ENCODE peak calls at places on chromosome 5, in six cellular contexts. M is neuronal stem cell, Q is IMR-90, J is H9, L is H1, C is mesenchymal stem cell. X is an unnamed sample.

GRCh38 chr5:33743089-33743488 is 148.7 kb downstream of the ADAMTS12 start:
- DNase-seq in J (no peak), L (no peak), C (no peak), M (no peak), Q (no peak), X (no peak)

GRCh38 chr5:68217476-68217984 is 2.0 kb downstream of the PIK3R1 start:
- DNase-seq in J (no peak), C (peak; percentile 24), Q (peak; percentile 11), L (no peak), M (no peak), X (no peak)

GRCh38 chr5:32711693-32712462 is 757 bp downstream of the NPR3 start:
- DNase-seq in C (peak; percentile 43), L (no peak), J (peak; percentile 51), Q (peak; percentile 49), M (peak; percentile 32), X (peak; percentile 42)

GRCh38 chr5:150590979-150591411 is 49.5 kb upstream of the SYNPO start:
- DNase-seq in J (no peak), M (peak; percentile 23), Q (no peak), L (no peak), C (no peak), X (peak; percentile 86)

GRCh38 chr5:78537821-78538220 is 110.8 kb downstream of the LHFPL2 start:
- DNase-seq in C (peak; percentile 68), M (no peak), Q (peak; percentile 68), J (no peak), L (no peak), X (peak; percentile 71)

GRCh38 chr5:134289509-134290113 is 63.7 kb upstream of the PPP2CA start:
- DNase-seq in C (peak; percentile 86), M (peak; percentile 53), L (peak; percentile 46), J (peak; percentile 65), Q (peak; percentile 83), X (peak; percentile 89)

GRCh38 chr5:57327934-57328333 is 154.1 kb downstream of the GPBP1 start:
- DNase-seq in M (no peak), L (no peak), Q (peak; percentile 33), C (no peak), J (no peak), X (peak; percentile 30)

GRCh38 chr5:60578295-60578694 is 121.7 kb downstream of the DEPDC1B start:
- DNase-seq in J (no peak), M (no peak), L (no peak), C (no peak), Q (no peak), X (peak; percentile 25)

GRCh38 chr5:153629027-153629426 is 138.6 kb downstream of the GRIA1 start:
- DNase-seq in M (peak; percentile 31), L (peak; percentile 60), J (peak; percentile 75), C (peak; percentile 99), Q (peak; percentile 97), X (peak; percentile 98)

GRCh38 chr5:72749362-72749997 is 67.0 kb upstream of the TNPO1 start:
- DNase-seq in L (no peak), Q (no peak), C (no peak), M (no peak), J (peak; percentile 31), X (peak; percentile 4)

GRCh38 chr5:111603446-111603827 is 91.1 kb upstream of the STARD4 start:
- DNase-seq in J (no peak), C (peak; percentile 60), L (no peak), M (no peak), Q (peak; percentile 43), X (no peak)

GRCh38 chr5:132225165-132226032 is 2.3 kb downstream of the P4HA2 start:
- DNase-seq in M (no peak), J (peak; percentile 17), L (no peak), Q (peak; percentile 79), C (peak; percentile 81), X (no peak)

GRCh38 chr5:94932259-94932658 is 313.8 kb downstream of the SLF1 start:
- DNase-seq in C (no peak), M (no peak), J (no peak), L (no peak), Q (no peak), X (no peak)

GRCh38 chr5:103466494-103466893 is 96.1 kb downstream of the NUDT12 start:
- DNase-seq in M (no peak), J (no peak), C (no peak), L (no peak), Q (peak; percentile 62), X (no peak)

GRCh38 chr5:17304282-17304681 is 86.9 kb downstream of the BASP1 start:
- DNase-seq in M (no peak), C (peak; percentile 80), J (no peak), L (no peak), Q (peak; percentile 33), X (no peak)

GRCh38 chr5:17305024-17305423 is 87.6 kb downstream of the BASP1 start:
- DNase-seq in C (peak; percentile 77), L (no peak), M (no peak), Q (peak; percentile 76), J (no peak), X (no peak)

GRCh38 chr5:17308326-17309065 is 91.1 kb downstream of the BASP1 start:
- DNase-seq in M (no peak), C (peak; percentile 14), Q (no peak), L (no peak), J (no peak), X (no peak)

GRCh38 chr5:17305964-17306725 is 88.7 kb downstream of the BASP1 start:
- DNase-seq in L (no peak), Q (peak; percentile 84), J (peak; percentile 40), M (no peak), C (peak; percentile 87), X (peak; percentile 47)

GRCh38 chr5:17306726-17307091 is 89.3 kb downstream of the BASP1 start:
- DNase-seq in L (no peak), Q (no peak), M (no peak), C (no peak), J (no peak), X (no peak)
- H3K18ac ChIP-seq in L (no peak overlapping the region), Q (peak overlapping the region; percentile 90), M (no peak overlapping the region), C (peak overlapping the region; percentile 67), J (no peak overlapping the region), X (no peak overlapping the region)

DNA sequence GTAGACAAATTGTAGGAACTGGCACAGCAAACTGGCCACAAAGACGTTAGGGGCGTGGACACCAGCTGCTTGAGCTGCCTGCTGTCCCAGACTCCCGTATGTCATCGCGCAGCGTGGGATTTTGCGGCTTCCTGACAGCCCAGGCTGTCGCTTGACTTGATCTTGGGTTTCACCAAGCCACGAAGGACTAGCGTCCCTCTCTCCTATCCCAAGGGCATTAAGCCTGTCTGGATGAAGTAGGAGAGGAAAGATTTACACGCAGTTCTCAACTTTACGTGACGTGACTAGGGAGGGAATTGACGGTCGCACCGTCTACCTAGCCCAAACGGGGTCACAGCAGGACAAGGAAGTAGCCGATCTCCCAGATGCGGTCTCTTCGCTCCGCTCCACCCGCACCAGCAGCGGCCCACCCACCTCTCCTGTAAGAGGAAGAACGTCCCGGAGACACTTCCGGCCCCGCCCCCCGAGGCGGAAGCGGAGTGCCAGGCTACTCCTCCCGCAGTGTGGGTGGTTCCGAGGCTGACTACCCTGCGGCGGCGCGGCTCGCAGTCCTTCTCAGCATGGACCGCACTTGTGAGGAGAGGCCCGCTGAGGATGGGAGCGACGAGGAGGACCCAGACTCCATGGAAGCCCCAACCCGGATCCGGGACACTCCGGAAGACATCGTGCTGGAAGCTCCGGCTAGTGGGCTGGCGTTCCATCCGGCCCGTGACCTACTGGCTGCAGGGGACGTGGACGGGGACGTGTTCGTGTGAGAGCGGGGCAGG is at the start of gene WDR55:
- DNase-seq in L (peak; percentile 79), J (peak; percentile 97), M (peak; percentile 86), Q (peak; percentile 88), C (peak; percentile 96), X (peak; percentile 97)
- H2BK120ac ChIP-seq in L (no peak within 1 kb of the TSS), J (no peak within 1 kb of the TSS), M (no peak within 1 kb of the TSS), Q (peak within 1 kb of the TSS; percentile 41), C (no peak within 1 kb of the TSS), X (no peak within 1 kb of the TSS)

DNA sequence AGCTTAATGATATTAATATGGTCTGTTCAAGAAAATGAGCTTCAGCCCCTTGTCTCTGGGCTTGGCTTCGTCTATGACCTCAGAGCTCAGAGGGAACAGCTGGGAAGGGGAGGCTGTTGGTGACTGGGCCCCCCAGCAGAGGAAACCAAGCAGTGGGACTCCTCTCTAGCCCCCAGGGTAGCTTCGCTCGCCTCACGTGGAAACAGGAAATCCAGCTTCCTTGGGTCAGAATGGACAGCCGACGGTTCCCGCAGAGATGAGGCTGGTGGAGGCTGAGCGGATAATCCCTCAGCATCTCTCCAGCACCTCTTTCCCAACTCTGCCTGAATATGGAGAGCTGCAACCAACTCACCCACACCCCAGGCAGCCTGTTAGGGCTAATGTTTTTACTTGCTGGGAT is 37.2 kb upstream of the ICE1 start:
- DNase-seq in L (no peak), C (no peak), M (no peak), Q (no peak), J (no peak), X (no peak)
- H2BK15ac ChIP-seq in L (no peak overlapping the region), C (no peak overlapping the region), M (no peak overlapping the region), Q (no peak overlapping the region), J (no peak overlapping the region), X (no peak overlapping the region)

DNA sequence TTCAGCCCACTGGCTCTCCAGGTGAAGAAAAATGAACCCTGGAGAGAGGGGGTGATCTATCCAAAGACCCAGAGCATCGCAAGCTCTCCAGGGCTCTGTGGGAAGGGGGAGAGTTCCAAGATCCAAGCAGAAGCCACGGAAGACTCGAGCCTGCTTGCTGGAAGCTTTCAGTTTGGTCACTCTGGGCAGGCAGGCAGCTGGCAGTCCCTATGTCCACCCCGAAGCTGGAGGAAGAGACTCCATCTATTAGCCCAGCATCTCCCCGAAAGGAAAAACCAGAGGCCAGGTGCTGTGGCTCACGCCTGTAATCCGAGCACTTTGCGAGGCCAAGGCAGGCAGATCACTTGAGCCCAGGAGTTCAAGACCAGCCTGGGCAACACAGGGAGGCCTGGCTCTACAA is 10.7 kb upstream of the SPARC start:
- DNase-seq in C (peak; percentile 34), Q (no peak), M (no peak), J (peak; percentile 39), L (no peak), X (peak; percentile 36)
- H3K18ac ChIP-seq in C (peak overlapping the region; percentile 56), Q (peak overlapping the region; percentile 73), M (no peak overlapping the region), J (no peak overlapping the region), L (no peak overlapping the region), X (peak overlapping the region; percentile 69)

GRCh38 chr5:91345466-91345865 is 37.7 kb downstream of the ARRDC3 start:
- DNase-seq in M (no peak), C (no peak), J (no peak), Q (no peak), L (no peak), X (no peak)
- H2BK120ac ChIP-seq in M (no peak overlapping the region), C (no peak overlapping the region), J (no peak overlapping the region), Q (no peak overlapping the region), L (no peak overlapping the region), X (no peak overlapping the region)

GRCh38 chr5:141674747-141675146 is 7.3 kb downstream of the ARAP3 start:
- DNase-seq in J (peak; percentile 91), L (peak; percentile 77), Q (no peak), M (no peak), C (no peak), X (peak; percentile 60)
- H2BK15ac ChIP-seq in J (no peak overlapping the region), L (peak overlapping the region; percentile 46), Q (no peak overlapping the region), M (no peak overlapping the region), C (no peak overlapping the region), X (no peak overlapping the region)

X was measured in mesendoderm.